ENCODE peak calls at places on chromosome 7, in five cellular contexts. One of them, this sample, is unnamed.

GRCh38 chr7:49775949-49776443 is 2.6 kb downstream of the VWC2 start:
- DNase-seq in Calu3: no peak
- DNase-seq in GM04504: no peak
- DNase-seq in H9: no peak
- DNase-seq in hypothalamus: no peak
- DNase-seq in this sample: no peak

GRCh38 chr7:132654150-132654549 is 77.9 kb upstream of the PLXNA4 start:
- DNase-seq in Calu3: no peak
- DNase-seq in GM04504: no peak
- DNase-seq in H9: peak; percentile 44
- DNase-seq in hypothalamus: no peak
- DNase-seq in this sample: no peak

GRCh38 chr7:117961235-117961634 is 88.0 kb upstream of the CTTNBP2 start:
- DNase-seq in Calu3: no peak
- DNase-seq in GM04504: no peak
- DNase-seq in H9: no peak
- DNase-seq in hypothalamus: no peak
- DNase-seq in this sample: peak; percentile 46

GRCh38 chr7:108001759-108002725 is 919 bp downstream of the LAMB1 start:
- DNase-seq in Calu3: no peak
- DNase-seq in GM04504: no peak
- DNase-seq in H9: peak; percentile 44
- DNase-seq in hypothalamus: no peak
- DNase-seq in this sample: no peak

GRCh38 chr7:114152314-114152938 is 233.6 kb upstream of the PPP1R3A start:
- DNase-seq in Calu3: no peak
- DNase-seq in GM04504: no peak
- DNase-seq in H9: peak; percentile 32
- DNase-seq in hypothalamus: no peak
- DNase-seq in this sample: no peak

GRCh38 chr7:5450549-5451327 is 27.1 kb upstream of the TNRC18 start:
- DNase-seq in Calu3: peak; percentile 61
- DNase-seq in GM04504: no peak
- DNase-seq in H9: peak; percentile 82
- DNase-seq in hypothalamus: no peak
- DNase-seq in this sample: peak; percentile 31

GRCh38 chr7:88686468-88687229 is 72.9 kb upstream of the ZNF804B start:
- DNase-seq in Calu3: no peak
- DNase-seq in GM04504: no peak
- DNase-seq in H9: peak; percentile 33
- DNase-seq in hypothalamus: no peak
- DNase-seq in this sample: no peak

GRCh38 chr7:50552921-50553320 is 12.3 kb downstream of the DDC start:
- DNase-seq in Calu3: no peak
- DNase-seq in GM04504: peak; percentile 13
- DNase-seq in H9: no peak
- DNase-seq in hypothalamus: no peak
- DNase-seq in this sample: no peak

GRCh38 chr7:17019106-17019505 is 137.3 kb upstream of the AGR3 start:
- DNase-seq in Calu3: no peak
- DNase-seq in GM04504: no peak
- DNase-seq in H9: no peak
- DNase-seq in hypothalamus: no peak
- DNase-seq in this sample: no peak

GRCh38 chr7:26100940-26101339 is 51.1 kb upstream of the NFE2L3 start:
- DNase-seq in Calu3: no peak
- DNase-seq in GM04504: no peak
- DNase-seq in H9: no peak
- DNase-seq in hypothalamus: no peak
- DNase-seq in this sample: no peak

GRCh38 chr7:46675456-46675855 is 754.4 kb upstream of the IGFBP3 start:
- DNase-seq in Calu3: no peak
- DNase-seq in GM04504: no peak
- DNase-seq in H9: no peak
- DNase-seq in hypothalamus: no peak
- DNase-seq in this sample: no peak

GRCh38 chr7:47970750-47971149 is 8.7 kb downstream of the HUS1 start:
- DNase-seq in Calu3: no peak
- DNase-seq in GM04504: no peak
- DNase-seq in H9: no peak
- DNase-seq in hypothalamus: no peak
- DNase-seq in this sample: no peak

GRCh38 chr7:45584261-45585210 is 10.4 kb downstream of the ADCY1 start:
- DNase-seq in Calu3: no peak
- DNase-seq in GM04504: no peak
- DNase-seq in H9: no peak
- DNase-seq in hypothalamus: no peak
- DNase-seq in this sample: no peak

GRCh38 chr7:43768201-43768893 is 9.9 kb downstream of the BLVRA start:
- DNase-seq in Calu3: no peak
- DNase-seq in GM04504: no peak
- DNase-seq in H9: no peak
- DNase-seq in hypothalamus: no peak
- DNase-seq in this sample: no peak

GRCh38 chr7:106124176-106124575 is 12.1 kb upstream of the SYPL1 start:
- DNase-seq in Calu3: no peak
- DNase-seq in GM04504: no peak
- DNase-seq in H9: no peak
- DNase-seq in hypothalamus: no peak
- DNase-seq in this sample: no peak

GRCh38 chr7:95684037-95684436 is 87.7 kb upstream of the PDK4 start:
- DNase-seq in Calu3: no peak
- DNase-seq in GM04504: peak; percentile 21
- DNase-seq in H9: no peak
- DNase-seq in hypothalamus: no peak
- DNase-seq in this sample: no peak

GRCh38 chr7:73448609-73449008 is 15.0 kb downstream of the FZD9 start:
- DNase-seq in Calu3: no peak
- DNase-seq in GM04504: peak; percentile 28
- DNase-seq in H9: no peak
- DNase-seq in hypothalamus: no peak
- DNase-seq in this sample: no peak

GRCh38 chr7:130989006-130989795 is 255.2 kb upstream of the KLF14 start:
- DNase-seq in Calu3: no peak
- DNase-seq in GM04504: no peak
- DNase-seq in H9: no peak
- DNase-seq in hypothalamus: no peak
- DNase-seq in this sample: no peak

GRCh38 chr7:93739422-93739821 is 151.1 kb downstream of the TFPI2 start:
- DNase-seq in Calu3: no peak
- DNase-seq in GM04504: no peak
- DNase-seq in H9: no peak
- DNase-seq in hypothalamus: no peak
- DNase-seq in this sample: no peak

GRCh38 chr7:128011079-128011670 is 20.1 kb downstream of the LRRC4 start:
- DNase-seq in Calu3: no peak
- DNase-seq in GM04504: no peak
- DNase-seq in H9: no peak
- DNase-seq in hypothalamus: no peak
- DNase-seq in this sample: no peak

GRCh38 chr7:153103219-153103618 is 343.7 kb downstream of the ACTR3B start:
- DNase-seq in Calu3: no peak
- DNase-seq in GM04504: no peak
- DNase-seq in H9: no peak
- DNase-seq in hypothalamus: no peak
- DNase-seq in this sample: no peak

GRCh38 chr7:31710171-31710570 is 23.2 kb downstream of the PPP1R17 start:
- DNase-seq in Calu3: no peak
- DNase-seq in GM04504: no peak
- DNase-seq in H9: peak; percentile 43
- DNase-seq in hypothalamus: no peak
- DNase-seq in this sample: no peak

GRCh38 chr7:91915401-91916067 is 25.1 kb upstream of the AKAP9 start:
- DNase-seq in Calu3: no peak
- DNase-seq in GM04504: no peak
- DNase-seq in H9: no peak
- DNase-seq in hypothalamus: no peak
- DNase-seq in this sample: no peak

GRCh38 chr7:43847496-43847895 is 21.8 kb downstream of the MRPS24 start:
- DNase-seq in Calu3: no peak
- DNase-seq in GM04504: no peak
- DNase-seq in H9: no peak
- DNase-seq in hypothalamus: no peak
- DNase-seq in this sample: no peak

GRCh38 chr7:151590071-151590800 is 70.5 kb upstream of the RHEB start:
- DNase-seq in Calu3: no peak
- DNase-seq in GM04504: no peak
- DNase-seq in H9: no peak
- DNase-seq in hypothalamus: no peak
- DNase-seq in this sample: no peak